ENCODE peak calls at places on chromosomes 16 and 17, in ten cellular contexts. N, R, M, S, I, K, U, H, Z and B are unnamed samples.

GRCh38 chr16:84032458-84033178 is 10.0 kb downstream of the SLC38A8 start:
- DNase-seq in N (no peak), R (no peak), M (no peak), S (no peak), I (no peak), K (no peak), U (no peak), H (no peak), Z (no peak), B (no peak)

GRCh38 chr17:51275381-51275780 is 15.0 kb downstream of the UTP18 start:
- DNase-seq in N (no peak), R (peak), M (no peak), S (no peak), I (no peak), K (no peak), U (no peak), H (no peak), Z (no peak), B (no peak)

GRCh38 chr16:83744521-83744981 is 63.2 kb upstream of the HSBP1 start:
- DNase-seq in N (peak), R (no peak), M (peak), S (no peak), I (no peak), K (no peak), U (peak), H (no peak), Z (no peak), B (no peak)

GRCh38 chr17:48427598-48427997 is 2.4 kb downstream of the SKAP1 start:
- DNase-seq in N (no peak), R (no peak), M (peak), S (no peak), I (no peak), K (peak), U (no peak), H (no peak), Z (no peak), B (peak)

GRCh38 chr16:27332105-27332504 is 18.3 kb downstream of the IL4R start:
- DNase-seq in N (no peak), R (no peak), M (no peak), S (no peak), I (no peak), K (no peak), U (no peak), H (no peak), Z (no peak), B (no peak)

GRCh38 chr16:3364774-3365427 is 9.2 kb downstream of the OR2C1 start:
- DNase-seq in N (peak), R (peak), M (peak), S (peak), I (peak), K (peak), U (peak), H (no peak), Z (no peak), B (peak)

GRCh38 chr17:34665150-34665802 is 85.9 kb downstream of the TMEM132E start:
- DNase-seq in N (no peak), R (no peak), M (no peak), S (no peak), I (no peak), K (no peak), U (no peak), H (no peak), Z (no peak), B (no peak)

GRCh38 chr17:8056232-8056975 is 17.5 kb downstream of the ALOX15B start:
- DNase-seq in N (peak), R (no peak), M (peak), S (no peak), I (no peak), K (no peak), U (peak), H (no peak), Z (no peak), B (no peak)

GRCh38 chr17:40344321-40345160 is 20.0 kb downstream of the GJD3 start:
- DNase-seq in N (no peak), R (no peak), M (no peak), S (no peak), I (no peak), K (no peak), U (no peak), H (no peak), Z (no peak), B (no peak)

GRCh38 chr17:19464033-19465026 is 53.3 kb downstream of the RNF112 start:
- DNase-seq in N (peak), R (no peak), M (no peak), S (no peak), I (peak), K (no peak), U (no peak), H (no peak), Z (no peak), B (no peak)

GRCh38 chr16:4260360-4260759 is 12.5 kb downstream of the TFAP4 start:
- DNase-seq in N (no peak), R (no peak), M (no peak), S (no peak), I (no peak), K (no peak), U (no peak), H (no peak), Z (no peak), B (no peak)

GRCh38 chr16:2160915-2161551 is 5.5 kb downstream of the TRAF7 start:
- DNase-seq in N (no peak), R (no peak), M (no peak), S (no peak), I (peak), K (no peak), U (no peak), H (no peak), Z (no peak), B (no peak)

GRCh38 chr17:80652751-80653330 is 108.2 kb downstream of the RPTOR start:
- DNase-seq in N (no peak), R (no peak), M (no peak), S (no peak), I (no peak), K (no peak), U (no peak), H (no peak), Z (no peak), B (no peak)

GRCh38 chr17:47785538-47786123 is 36.0 kb downstream of the OSBPL7 start:
- DNase-seq in N (no peak), R (no peak), M (peak), S (no peak), I (no peak), K (no peak), U (no peak), H (no peak), Z (peak), B (no peak)

GRCh38 chr17:30548189-30548588 is 71.0 kb downstream of the GOSR1 start:
- DNase-seq in N (no peak), R (no peak), M (no peak), S (no peak), I (no peak), K (no peak), U (no peak), H (no peak), Z (no peak), B (no peak)

GRCh38 chr16:19696312-19696711 is 21.7 kb downstream of the KNOP1 start:
- DNase-seq in N (peak), R (peak), M (peak), S (peak), I (peak), K (peak), U (no peak), H (peak), Z (no peak), B (no peak)

GRCh38 chr17:50109207-50109606 is 14.1 kb downstream of the PDK2 start:
- DNase-seq in N (no peak), R (no peak), M (no peak), S (no peak), I (no peak), K (no peak), U (no peak), H (no peak), Z (no peak), B (no peak)

GRCh38 chr16:6206080-6206479 is 1108.5 kb upstream of the EEF2KMT start:
- DNase-seq in N (no peak), R (no peak), M (no peak), S (no peak), I (no peak), K (no peak), U (no peak), H (no peak), Z (no peak), B (no peak)

GRCh38 chr17:62869885-62870580 is 61.9 kb upstream of the MARCHF10 start:
- DNase-seq in N (peak), R (peak), M (peak), S (no peak), I (no peak), K (no peak), U (peak), H (no peak), Z (peak), B (no peak)

GRCh38 chr17:36641331-36641876 is 40.0 kb downstream of the MRM1 start:
- DNase-seq in N (no peak), R (no peak), M (no peak), S (no peak), I (no peak), K (no peak), U (no peak), H (no peak), Z (no peak), B (no peak)

GRCh38 chr17:40590742-40591141 is 25.5 kb upstream of the CCR7 start:
- DNase-seq in N (no peak), R (no peak), M (no peak), S (no peak), I (no peak), K (no peak), U (no peak), H (no peak), Z (no peak), B (no peak)

GRCh38 chr17:8504460-8505207 is 69.0 kb downstream of the NDEL1 start:
- DNase-seq in N (no peak), R (no peak), M (no peak), S (no peak), I (no peak), K (no peak), U (no peak), H (no peak), Z (no peak), B (no peak)

GRCh38 chr17:5122586-5123342 is 6.9 kb downstream of the USP6 start:
- DNase-seq in N (peak), R (no peak), M (no peak), S (no peak), I (peak), K (no peak), U (no peak), H (no peak), Z (no peak), B (no peak)

GRCh38 chr17:75142236-75142971 is 10.9 kb upstream of the NT5C start:
- DNase-seq in N (no peak), R (no peak), M (no peak), S (no peak), I (no peak), K (no peak), U (no peak), H (no peak), Z (no peak), B (no peak)

GRCh38 chr17:49567871-49568694 is 7.6 kb upstream of the NXPH3 start:
- DNase-seq in N (peak), R (no peak), M (peak), S (peak), I (peak), K (peak), U (peak), H (peak), Z (peak), B (peak)

GRCh38 chr17:77329741-77330531 is 189.2 kb downstream of the SEC14L1 start:
- DNase-seq in N (no peak), R (no peak), M (no peak), S (no peak), I (peak), K (no peak), U (no peak), H (no peak), Z (no peak), B (no peak)

GRCh38 chr16:70470927-70471341 is 16.5 kb downstream of the FCSK start:
- DNase-seq in N (peak), R (no peak), M (peak), S (no peak), I (no peak), K (no peak), U (no peak), H (no peak), Z (no peak), B (no peak)

GRCh38 chr16:85303354-85303883 is 191.1 kb upstream of the CIBAR2 start:
- DNase-seq in N (peak), R (no peak), M (no peak), S (no peak), I (peak), K (peak), U (peak), H (peak), Z (peak), B (peak)

GRCh38 chr16:8376430-8376829 is 213.9 kb downstream of the TMEM114 start:
- DNase-seq in N (no peak), R (no peak), M (no peak), S (no peak), I (no peak), K (no peak), U (no peak), H (no peak), Z (no peak), B (no peak)

GRCh38 chr17:29124135-29124930 is 55.9 kb downstream of the MYO18A start:
- DNase-seq in N (peak), R (no peak), M (peak), S (no peak), I (peak), K (no peak), U (peak), H (peak), Z (no peak), B (no peak)

GRCh38 chr17:74742153-74742515 is 5.1 kb downstream of the RAB37 start:
- DNase-seq in N (no peak), R (no peak), M (peak), S (no peak), I (no peak), K (no peak), U (no peak), H (no peak), Z (no peak), B (peak)

GRCh38 chr17:50565559-50566350 is 5.2 kb downstream of the CACNA1G start:
- DNase-seq in N (peak), R (no peak), M (no peak), S (no peak), I (no peak), K (no peak), U (peak), H (no peak), Z (no peak), B (no peak)

GRCh38 chr17:57425903-57426574 is 169.7 kb downstream of the MSI2 start:
- DNase-seq in N (no peak), R (no peak), M (no peak), S (no peak), I (no peak), K (no peak), U (no peak), H (no peak), Z (no peak), B (no peak)

GRCh38 chr17:63740464-63741181 is 976 bp downstream of the STRADA start:
- DNase-seq in N (no peak), R (no peak), M (peak), S (no peak), I (no peak), K (no peak), U (no peak), H (peak), Z (no peak), B (no peak)

GRCh38 chr17:29407856-29408255 is 17.7 kb downstream of the TAOK1 start:
- DNase-seq in N (no peak), R (no peak), M (no peak), S (no peak), I (no peak), K (no peak), U (no peak), H (no peak), Z (no peak), B (no peak)

GRCh38 chr16:29714972-29715371 is 30.8 kb downstream of the C16orf54 start:
- DNase-seq in N (no peak), R (no peak), M (no peak), S (no peak), I (no peak), K (no peak), U (no peak), H (no peak), Z (no peak), B (no peak)